ENCODE peak calls at places on chromosomes 12 and 14, in nine cellular contexts. I, D, P, L, S, U, K, Q and B are unnamed samples.

GRCh38 chr12:38149395-38150073 is 167.0 kb upstream of the ALG10B start:
- DNase-seq in P (no peak), I (no peak), D (no peak), K (no peak), S (no peak), U (no peak), L (no peak), Q (peak), B (no peak)

GRCh38 chr12:53701518-53702264 is 25.6 kb downstream of the CALCOCO1 start:
- DNase-seq in L (peak), I (peak), K (peak), S (peak), P (peak), U (peak), Q (peak), D (peak), B (peak)

GRCh38 chr14:92348154-92348553 is 25.2 kb downstream of the SLC24A4 start:
- DNase-seq in S (peak), U (no peak), P (no peak), D (no peak), L (no peak), I (no peak), Q (no peak), K (no peak), B (no peak)

GRCh38 chr12:32885831-32886230 is 10.7 kb downstream of the PKP2 start:
- DNase-seq in U (no peak), Q (no peak), I (no peak), L (no peak), K (no peak), S (no peak), P (no peak), D (no peak), B (no peak)

GRCh38 chr14:90467501-90467900 is 70.7 kb downstream of the CALM1 start:
- DNase-seq in S (no peak), D (no peak), U (no peak), K (no peak), I (no peak), Q (no peak), P (no peak), L (no peak), B (no peak)

GRCh38 chr12:56336361-56337167 is 2.1 kb upstream of the IL23A start:
- DNase-seq in U (no peak), K (no peak), P (no peak), D (peak), L (no peak), I (no peak), Q (no peak), S (no peak), B (no peak)

GRCh38 chr12:79424109-79424721 is 266.5 kb downstream of the PAWR start:
- DNase-seq in K (peak), I (peak), P (no peak), D (no peak), L (no peak), S (peak), U (no peak), Q (no peak), B (no peak)

GRCh38 chr14:53890611-53891091 is 66.0 kb downstream of the BMP4 start:
- DNase-seq in L (no peak), I (no peak), U (no peak), K (peak), S (no peak), P (no peak), D (no peak), Q (no peak), B (no peak)

GRCh38 chr14:68938515-68939423 is 40.3 kb downstream of the ACTN1 start:
- DNase-seq in S (peak), U (no peak), P (peak), K (peak), D (no peak), I (peak), Q (peak), L (no peak), B (no peak)

GRCh38 chr12:104064842-104065441 is 611 bp downstream of the HCFC2 start:
- DNase-seq in I (peak), L (peak), D (peak), P (peak), S (no peak), K (peak), Q (peak), U (no peak), B (no peak)

GRCh38 chr12:91381309-91381804 is 198.7 kb upstream of the DCN start:
- DNase-seq in D (peak), K (peak), L (peak), I (peak), P (peak), U (peak), S (peak), Q (peak), B (no peak)

GRCh38 chr14:74660167-74660566 is 48.1 kb upstream of the LTBP2 start:
- DNase-seq in S (no peak), P (no peak), K (no peak), U (no peak), L (no peak), I (no peak), Q (no peak), D (no peak), B (no peak)

GRCh38 chr14:91729756-91730155 is 2.1 kb downstream of the CATSPERB start:
- DNase-seq in S (no peak), I (peak), P (no peak), U (no peak), Q (no peak), D (no peak), K (no peak), L (no peak), B (no peak)

GRCh38 chr14:23447634-23448353 is 12.3 kb upstream of the MYH7 start:
- DNase-seq in I (no peak), S (no peak), K (no peak), U (no peak), D (no peak), P (peak), L (no peak), Q (no peak), B (no peak)

GRCh38 chr14:39733741-39734140 is 301.5 kb upstream of the FBXO33 start:
- DNase-seq in I (no peak), P (no peak), L (no peak), D (no peak), S (no peak), U (no peak), Q (no peak), K (no peak), B (no peak)

GRCh38 chr14:39734306-39734705 is 302.1 kb upstream of the FBXO33 start:
- DNase-seq in S (no peak), Q (peak), K (no peak), I (no peak), L (no peak), P (no peak), U (no peak), D (no peak), B (no peak)

GRCh38 chr14:39726563-39726962 is 294.3 kb upstream of the FBXO33 start:
- DNase-seq in L (no peak), D (no peak), K (no peak), S (no peak), P (no peak), U (no peak), I (no peak), Q (no peak), B (no peak)

DNA sequence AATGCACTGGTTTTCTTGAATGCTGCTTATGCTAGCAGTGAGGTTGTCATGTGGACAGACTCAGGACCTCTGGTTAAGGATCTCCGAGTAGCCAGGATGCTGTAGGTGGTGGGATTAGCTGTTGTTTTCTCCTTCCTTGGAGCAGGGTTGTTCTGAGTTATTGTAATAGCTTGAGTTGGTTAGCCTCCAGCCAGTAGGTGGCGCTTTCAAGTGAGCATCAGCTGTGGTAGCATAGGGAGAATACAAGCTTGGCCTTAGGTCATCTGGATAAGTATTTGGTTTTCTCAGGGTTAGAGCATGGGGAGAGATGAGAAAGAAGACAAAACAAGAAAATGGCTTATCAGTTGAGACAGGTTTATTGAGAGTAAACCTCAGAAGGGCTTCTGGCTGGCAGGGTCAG is 299.7 kb upstream of the FBXO33 start:
- DNase-seq in P (no peak), S (no peak), D (no peak), K (no peak), I (no peak), U (no peak), L (no peak), Q (no peak), B (no peak)
- TF ChIP-seq CTCF in P (no peak), S (no peak), D (no peak), K (peak), I (no peak), U (peak), L (no peak), Q (no peak), B (no peak)

GRCh38 chr12:25583545-25583944 is 30.5 kb upstream of the LMNTD1 start:
- DNase-seq in Q (no peak), D (no peak), U (no peak), S (peak), I (peak), L (no peak), P (peak), K (no peak), B (no peak)
- TF ChIP-seq CTCF in Q (peak), D (no peak), U (no peak), S (peak), I (no peak), L (no peak), P (peak), K (peak), B (no peak)

GRCh38 chr12:51926718-51927117 is 19.4 kb downstream of the ACVRL1 start:
- DNase-seq in L (no peak), I (peak), K (no peak), D (no peak), S (peak), P (peak), U (no peak), Q (no peak), B (no peak)
- TF ChIP-seq CTCF in L (no peak), I (peak), K (peak), D (peak), S (peak), P (peak), U (peak), Q (peak), B (no peak)

DNA sequence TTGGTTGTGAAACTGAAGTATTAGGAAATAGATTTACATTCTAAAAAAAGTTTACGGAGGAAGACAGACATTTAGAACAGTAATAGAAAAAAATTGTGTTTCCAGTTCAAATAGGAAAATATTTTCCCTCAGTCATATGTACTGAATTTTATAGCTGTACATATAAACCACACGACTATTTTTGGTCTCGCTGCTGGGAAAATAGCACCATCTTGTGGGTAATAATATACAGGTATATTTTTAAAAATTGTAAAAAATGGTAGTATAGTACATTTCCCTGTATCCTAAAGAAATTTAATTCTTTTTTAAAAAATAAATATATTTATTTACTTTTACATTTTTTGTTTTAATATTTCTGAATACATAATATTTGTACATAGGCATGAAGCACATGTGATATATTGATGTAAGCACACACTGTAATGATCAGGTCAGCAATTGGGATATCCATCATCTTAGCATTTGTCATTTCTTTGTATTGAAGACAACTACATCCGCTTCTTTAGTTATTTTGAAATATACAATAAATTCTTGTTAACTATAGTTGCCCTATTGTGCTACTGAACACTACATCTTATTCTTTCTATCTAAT is 168.6 kb downstream of the ALX1 start:
- DNase-seq in D (no peak), S (peak), K (peak), P (no peak), U (no peak), I (peak), L (no peak), Q (no peak), B (no peak)
- TF ChIP-seq CTCF in D (no peak), S (peak), K (peak), P (peak), U (peak), I (peak), L (no peak), Q (no peak), B (no peak)

DNA sequence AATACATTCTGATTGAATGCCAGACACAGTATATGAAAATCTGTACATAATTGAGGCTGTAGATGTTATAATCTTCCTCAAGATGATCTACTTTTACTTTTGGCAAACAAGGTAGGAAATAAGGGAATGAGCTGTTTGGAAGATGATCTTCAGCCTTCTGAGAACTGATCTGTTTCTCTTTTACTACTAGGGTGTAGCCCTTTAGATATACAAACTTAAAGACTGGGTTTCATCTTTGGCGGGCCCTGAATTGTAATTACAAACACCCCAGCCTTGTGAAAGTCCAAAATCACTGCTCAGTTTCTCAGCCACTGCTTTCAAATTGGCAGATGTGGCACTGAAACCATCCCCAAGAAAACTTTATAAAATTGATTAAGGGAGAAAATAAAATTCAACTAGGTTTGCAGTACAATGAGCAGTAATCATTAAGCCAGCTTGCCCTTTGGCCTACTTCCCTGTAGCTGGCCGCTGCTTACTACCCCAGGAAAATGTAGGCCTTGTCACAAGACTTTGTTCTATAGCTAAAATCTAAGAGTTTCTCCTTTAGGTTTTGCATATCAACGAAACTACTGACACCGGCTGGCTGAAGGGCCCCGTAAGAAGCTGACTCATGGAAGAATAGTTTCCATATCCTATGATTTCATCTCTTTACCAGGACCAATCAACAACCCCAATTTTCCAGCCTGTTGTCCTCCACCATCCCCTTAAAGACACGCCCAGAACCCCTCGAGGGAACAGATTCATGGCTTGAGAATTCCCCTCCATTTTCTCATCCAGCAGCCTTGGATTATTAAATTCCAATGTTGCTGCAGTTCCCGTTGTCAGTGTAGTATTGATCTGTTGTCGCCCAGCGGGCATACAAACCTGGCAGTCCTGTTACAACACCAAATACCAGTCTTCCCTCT is 210.8 kb downstream of the PCNX1 start:
- DNase-seq in I (peak), S (peak), P (peak), K (peak), D (peak), L (no peak), U (no peak), Q (no peak), B (no peak)
- TF ChIP-seq CTCF in I (no peak), S (no peak), P (no peak), K (no peak), D (no peak), L (no peak), U (no peak), Q (no peak), B (no peak)

DNA sequence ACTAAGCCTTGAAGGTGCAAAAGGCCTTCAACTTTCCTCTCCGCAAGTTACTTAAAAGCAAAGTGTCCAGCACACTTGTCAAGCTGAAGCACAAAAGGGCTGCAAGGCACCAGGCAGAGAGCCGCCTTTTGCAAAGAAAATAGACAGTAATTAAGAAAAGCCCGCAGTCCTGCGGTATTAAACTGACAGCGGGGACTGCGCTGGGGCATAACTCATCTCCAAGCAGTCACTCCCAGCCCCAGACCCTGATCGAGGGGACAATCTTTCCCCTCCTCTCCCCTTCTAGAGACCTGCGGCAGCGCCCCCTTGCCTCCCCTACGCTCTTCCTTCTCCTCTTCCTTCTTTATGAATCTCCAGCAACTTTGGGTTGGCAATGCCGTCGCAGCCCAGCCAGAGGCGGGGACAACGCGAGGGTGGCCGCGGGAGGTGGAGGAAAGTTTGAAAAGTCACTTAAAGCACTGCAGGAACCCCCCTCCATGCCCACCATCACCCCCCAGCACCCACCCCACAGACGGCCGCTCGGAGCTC is 200.9 kb upstream of the CAND1 start:
- DNase-seq in P (no peak), L (no peak), U (no peak), K (no peak), D (peak), Q (peak), I (no peak), S (no peak), B (no peak)
- TF ChIP-seq CTCF in P (no peak), L (no peak), U (peak), K (peak), D (no peak), Q (no peak), I (no peak), S (no peak), B (no peak)

GRCh38 chr14:31926652-31927347 is 150.3 kb upstream of the ARHGAP5 start:
- DNase-seq in S (no peak), U (no peak), Q (no peak), P (no peak), D (no peak), K (no peak), I (no peak), L (no peak), B (no peak)
- TF ChIP-seq CTCF in S (no peak), U (no peak), Q (no peak), P (no peak), D (no peak), K (no peak), I (no peak), L (no peak), B (no peak)